ENCODE peak calls at places on chromosomes 1 and 21, in five cellular contexts. O, J, N, P and F are unnamed samples.

GRCh38 chr1:3453203-3453761 is 1.2 kb upstream of the ARHGEF16 start:
- DNase-seq in J (peak), O (peak), P (no peak), N (peak), F (peak)

GRCh38 chr1:196380311-196380710 is 227.9 kb downstream of the KCNT2 start:
- DNase-seq in J (no peak), P (no peak), O (no peak), N (no peak), F (no peak)

GRCh38 chr1:236163460-236164153 is 21.3 kb downstream of the GPR137B start:
- DNase-seq in P (no peak), N (no peak), O (no peak), J (no peak), F (no peak)

GRCh38 chr1:9294440-9294773 is 1.7 kb downstream of the SPSB1 start:
- DNase-seq in P (no peak), N (peak), O (peak), J (peak), F (peak)

GRCh38 chr1:83760211-83760978 is 238.5 kb downstream of the TTLL7 start:
- DNase-seq in J (no peak), P (no peak), N (no peak), O (no peak), F (no peak)

GRCh38 chr1:56411484-56412180 is 167.7 kb downstream of the PLPP3 start:
- DNase-seq in N (no peak), O (no peak), P (no peak), J (no peak), F (no peak)

GRCh38 chr1:85448358-85448757 is 16.6 kb downstream of the DDAH1 start:
- DNase-seq in N (no peak), P (no peak), O (no peak), J (no peak), F (peak)

GRCh38 chr1:201713093-201713810 is 115.7 kb upstream of the IPO9 start:
- DNase-seq in O (peak), P (peak), N (peak), J (peak), F (peak)

GRCh38 chr1:21539933-21540332 is 30.7 kb downstream of the ALPL start:
- DNase-seq in O (no peak), J (peak), N (peak), P (no peak), F (no peak)
- TF ChIP-seq CTCF in O (peak), J (peak), N (peak), P (no peak), F (peak)

GRCh38 chr21:41684381-41685245 is 82.2 kb downstream of the RIPK4 start:
- DNase-seq in J (peak), P (no peak), N (peak), O (peak), F (peak)
- H3K4me3 ChIP-seq in J (no peak), P (no peak), N (no peak), O (no peak), F (peak)

DNA sequence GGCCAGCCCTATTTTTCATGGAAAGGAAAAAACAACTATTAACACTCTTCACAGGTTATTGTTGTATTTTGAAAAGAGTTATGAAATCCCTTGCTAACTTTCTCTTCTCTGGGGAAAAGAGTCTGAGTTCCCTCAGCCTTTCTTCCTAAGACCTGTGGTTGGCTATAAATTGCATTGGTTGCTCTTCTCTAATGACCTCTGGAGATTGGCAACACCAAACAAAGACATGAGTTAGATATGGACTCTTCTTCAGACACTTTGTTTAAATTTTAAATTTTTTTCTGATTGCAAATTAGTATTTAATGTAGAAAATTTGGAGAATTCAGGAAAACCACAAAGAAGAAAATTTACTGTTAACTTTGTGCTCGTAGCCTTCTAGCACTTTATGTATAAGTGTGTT is 275.7 kb downstream of the PBX1 start:
- DNase-seq in N (peak), O (no peak), J (no peak), P (no peak), F (peak)
- TF ChIP-seq CTCF in N (no peak), O (no peak), J (no peak), P (no peak), F (no peak)

GRCh38 chr1:169322138-169322537 is 45.5 kb downstream of the NME7 start:
- DNase-seq in O (no peak), J (no peak), P (no peak), N (no peak), F (no peak)

GRCh38 chr1:169321539-169321938 is 46.1 kb downstream of the NME7 start:
- DNase-seq in P (no peak), J (peak), N (peak), O (no peak), F (peak)

GRCh38 chr1:169318845-169319244 is 48.8 kb downstream of the NME7 start:
- DNase-seq in J (no peak), P (no peak), N (no peak), O (no peak), F (no peak)
- H3K4me3 ChIP-seq in J (no peak), P (no peak), N (no peak), O (no peak), F (no peak)

GRCh38 chr1:203640117-203640516 is 13.5 kb downstream of the ATP2B4 start:
- DNase-seq in O (no peak), N (no peak), J (no peak), P (no peak), F (no peak)

GRCh38 chr1:203640723-203641523 is 14.3 kb downstream of the ATP2B4 start:
- DNase-seq in J (no peak), P (no peak), N (no peak), O (no peak), F (no peak)

GRCh38 chr1:203636306-203636705 is 9.7 kb downstream of the ATP2B4 start:
- DNase-seq in P (no peak), O (no peak), N (no peak), J (peak), F (no peak)

GRCh38 chr1:203638076-203638475 is 11.4 kb downstream of the ATP2B4 start:
- DNase-seq in O (no peak), P (no peak), N (no peak), J (no peak), F (no peak)

GRCh38 chr1:203638914-203639313 is 12.3 kb downstream of the ATP2B4 start:
- DNase-seq in P (no peak), O (no peak), J (no peak), N (no peak), F (no peak)
- TF ChIP-seq CTCF in P (peak), O (no peak), J (no peak), N (peak), F (no peak)

GRCh38 chr1:21935891-21936365 is 1.2 kb downstream of the HSPG2 start:
- DNase-seq in N (no peak), P (no peak), O (no peak), J (peak), F (no peak)
- H3K4me3 ChIP-seq in N (peak), P (peak), O (peak), J (peak), F (peak)

GRCh38 chr21:15679630-15680029 is 50.2 kb upstream of the USP25 start:
- DNase-seq in N (no peak), J (no peak), O (no peak), P (no peak), F (no peak)
- TF ChIP-seq CTCF in N (no peak), J (no peak), O (no peak), P (no peak), F (no peak)

GRCh38 chr1:209756608-209757445 is 974 bp downstream of the TRAF3IP3 start:
- DNase-seq in N (no peak), J (peak), P (no peak), O (no peak), F (no peak)
- H3K4me3 ChIP-seq in N (no peak), J (no peak), P (peak), O (no peak), F (no peak)

GRCh38 chr1:232999960-233000625 is 49.7 kb downstream of the NTPCR start:
- DNase-seq in N (no peak), J (no peak), O (no peak), P (no peak), F (no peak)

GRCh38 chr1:232996143-232996542 is 45.7 kb downstream of the NTPCR start:
- DNase-seq in N (no peak), J (no peak), P (no peak), O (no peak), F (no peak)

GRCh38 chr1:232995189-232995588 is 44.8 kb downstream of the NTPCR start:
- DNase-seq in O (no peak), N (no peak), P (no peak), J (no peak), F (no peak)

GRCh38 chr1:232998646-232999045 is 48.2 kb downstream of the NTPCR start:
- DNase-seq in O (no peak), J (no peak), N (no peak), P (no peak), F (no peak)

GRCh38 chr1:232998138-232998537 is 47.7 kb downstream of the NTPCR start:
- DNase-seq in J (no peak), N (no peak), P (no peak), O (no peak), F (no peak)
- TF ChIP-seq CTCF in J (no peak), N (no peak), P (no peak), O (no peak), F (no peak)